ENCODE peak calls at places on chromosomes 12 and 14, in four cellular contexts. G, C, Y and D are unnamed samples. For H4K20me1, the result is how much of the 10 kb centered on the place peaks cover.

GRCh38 chr14:34424488-34424887 is 37.6 kb downstream of the SPTSSA start:
- DNase-seq in G (no peak), C (no peak), Y (no peak), D (no peak)

GRCh38 chr12:40107803-40108620 is 2.1 kb upstream of the SLC2A13 start:
- DNase-seq in G (no peak), C (no peak), Y (no peak), D (no peak)

GRCh38 chr12:84644936-84645335 is 267.7 kb downstream of the SLC6A15 start:
- DNase-seq in G (no peak), C (no peak), Y (no peak), D (no peak)

GRCh38 chr12:96520767-96521166 is 31.4 kb downstream of the CFAP54 start:
- DNase-seq in G (no peak), C (no peak), Y (no peak), D (no peak)

GRCh38 chr14:67285876-67286452 is 44.7 kb downstream of the PALS1 start:
- DNase-seq in G (peak), C (peak), Y (no peak), D (peak)

GRCh38 chr12:65885716-65886115 is 61.4 kb downstream of the HMGA2 start:
- DNase-seq in G (no peak), C (no peak), Y (no peak), D (no peak)

GRCh38 chr12:3226285-3226684 is 149.1 kb downstream of the TSPAN9 start:
- DNase-seq in G (no peak), C (no peak), Y (no peak), D (no peak)

GRCh38 chr12:106106892-106107291 is 31.9 kb downstream of the NUAK1 start:
- DNase-seq in G (no peak), C (no peak), Y (no peak), D (peak)

GRCh38 chr12:109016016-109016415 is 4.9 kb downstream of the SVOP start:
- DNase-seq in G (no peak), C (no peak), Y (no peak), D (no peak)

GRCh38 chr12:1881301-1881700 is 37.2 kb downstream of the CACNA2D4 start:
- DNase-seq in G (no peak), C (no peak), Y (no peak), D (no peak)

GRCh38 chr12:34399631-34400422 is 377.5 kb downstream of the ALG10 start:
- DNase-seq in G (peak), C (no peak), Y (no peak), D (no peak)

GRCh38 chr12:52045794-52046199 is 5.4 kb upstream of the NR4A1 start:
- DNase-seq in G (no peak), C (no peak), Y (no peak), D (no peak)

GRCh38 chr14:65366802-65367570 is 45.5 kb upstream of the FUT8 start:
- DNase-seq in G (no peak), C (no peak), Y (no peak), D (peak)

GRCh38 chr12:10101042-10101579 is 2.3 kb upstream of the CLEC1A start:
- DNase-seq in G (no peak), C (no peak), Y (no peak), D (no peak)

GRCh38 chr12:11672833-11673232 is 23.4 kb downstream of the ETV6 start:
- DNase-seq in G (no peak), C (no peak), Y (no peak), D (no peak)

GRCh38 chr12:117188961-117189724 is 1.1 kb downstream of the FBXO21 start:
- DNase-seq in G (no peak), C (no peak), Y (no peak), D (peak)

GRCh38 chr14:104425171-104425681 is 154.3 kb upstream of the C14orf180 start:
- DNase-seq in G (no peak), C (no peak), Y (no peak), D (no peak)

GRCh38 chr12:33752854-33753253 is 269.4 kb upstream of the ALG10 start:
- DNase-seq in G (peak), C (no peak), Y (no peak), D (peak)

GRCh38 chr14:32508281-32508680 is 179.2 kb downstream of the AKAP6 start:
- DNase-seq in G (no peak), C (no peak), Y (no peak), D (no peak)

GRCh38 chr12:27272375-27273028 is 28.4 kb downstream of the STK38L start:
- DNase-seq in G (no peak), C (peak), Y (no peak), D (no peak)

GRCh38 chr14:21526672-21527319 is 650 bp upstream of the SALL2 start:
- DNase-seq in G (no peak), C (no peak), Y (no peak), D (peak)

GRCh38 chr12:39627914-39628313 is 8.3 kb upstream of the ABCD2 start:
- DNase-seq in G (no peak), C (no peak), Y (no peak), D (no peak)

GRCh38 chr12:82507656-82508055 is 149.3 kb downstream of the METTL25 start:
- DNase-seq in G (no peak), C (no peak), Y (no peak), D (no peak)

GRCh38 chr14:101563654-101564443 is 2.6 kb downstream of the DIO3 start:
- DNase-seq in G (no peak), C (no peak), Y (no peak), D (peak)

GRCh38 chr14:89504602-89505320 is 87.7 kb upstream of the FOXN3 start:
- DNase-seq in G (no peak), C (no peak), Y (peak), D (no peak)

GRCh38 chr14:45096218-45096617 is 12.3 kb downstream of the PRPF39 start:
- DNase-seq in G (no peak), C (no peak), Y (no peak), D (no peak)

GRCh38 chr14:45089813-45090212 is 5.9 kb downstream of the PRPF39 start:
- DNase-seq in G (no peak), C (no peak), Y (no peak), D (no peak)

GRCh38 chr14:45094275-45094674 is 10.4 kb downstream of the PRPF39 start:
- DNase-seq in G (no peak), C (no peak), Y (no peak), D (no peak)

GRCh38 chr14:45095143-45095542 is 11.2 kb downstream of the PRPF39 start:
- DNase-seq in G (no peak), C (no peak), Y (no peak), D (no peak)

DNA sequence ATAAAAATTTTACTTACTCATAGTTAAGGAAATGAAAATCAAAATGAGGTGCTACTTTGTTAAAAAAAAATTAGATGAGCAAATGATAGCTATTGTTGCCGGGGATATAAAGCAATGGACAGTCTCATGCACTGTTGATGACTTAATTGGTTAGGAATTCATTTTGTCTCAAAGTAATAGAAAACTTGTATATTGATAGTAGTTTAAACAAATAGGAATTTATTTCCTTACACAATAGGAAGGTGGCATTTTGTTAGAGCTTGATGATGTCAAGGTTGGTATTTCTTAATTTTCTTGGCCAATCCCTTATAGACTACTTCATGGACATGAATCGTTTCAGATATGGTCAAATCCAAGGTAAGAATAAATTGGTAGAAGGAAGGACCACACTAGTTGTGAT is 7.8 kb downstream of the PRPF39 start:
- DNase-seq in G (no peak), C (no peak), Y (no peak), D (no peak)
- H4K20me1 ChIP-seq in G (under half), C (under half), Y (under half), D (under half)

DNA sequence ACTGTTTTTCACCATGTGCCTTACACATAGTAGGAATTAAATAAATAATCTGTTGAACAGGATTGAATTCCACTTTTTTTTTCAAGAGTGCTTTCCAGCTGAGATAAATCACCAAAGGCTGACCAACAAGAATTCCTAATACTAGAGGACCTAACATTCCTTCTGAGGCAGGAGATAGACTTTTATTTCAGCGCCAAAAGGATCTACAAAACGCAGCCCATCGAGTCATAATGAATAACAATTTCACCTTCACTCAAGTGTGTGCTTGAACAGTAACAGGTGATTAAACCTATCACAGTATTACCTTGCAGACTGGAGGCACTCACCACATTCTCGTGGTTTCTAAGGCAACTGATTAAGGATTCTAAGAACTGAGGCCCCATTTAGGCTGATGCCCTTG is 224.3 kb upstream of the ATP2B1 start:
- DNase-seq in G (no peak), C (no peak), Y (no peak), D (no peak)
- TF ChIP-seq JUNB in G (no peak), C (no peak), Y (no peak), D (no peak)

GRCh38 chr12:49287876-49288275 is 7.1 kb upstream of the PRPH start:
- DNase-seq in G (no peak), C (no peak), Y (no peak), D (no peak)
- TF ChIP-seq CREB1 in G (no peak), C (no peak), Y (no peak), D (no peak)

DNA sequence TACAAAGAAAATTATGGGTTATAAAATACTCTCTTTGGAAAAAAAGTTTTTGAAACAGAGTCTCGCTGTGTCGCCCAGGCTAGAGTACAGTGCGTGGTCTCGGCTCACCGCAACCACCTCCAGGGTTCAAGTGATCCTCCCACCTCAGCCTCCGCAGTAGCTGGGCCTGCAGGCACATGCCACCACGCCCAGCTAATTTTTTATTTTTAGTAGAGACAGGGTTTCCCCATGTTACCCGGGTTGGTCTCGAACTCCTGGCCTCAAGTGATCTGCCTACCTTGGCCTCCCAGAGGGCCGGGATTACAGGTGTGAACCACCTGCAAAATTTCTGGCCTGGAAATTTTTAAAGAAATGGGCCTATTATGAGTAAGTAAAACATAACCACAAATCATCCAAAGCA is 3.8 kb downstream of the USP15 start:
- DNase-seq in G (no peak), C (no peak), Y (no peak), D (no peak)
- H4K20me1 ChIP-seq in G (under half), C (under half), Y (under half), D (under half)

GRCh38 chr12:69332815-69333358 is 15.3 kb upstream of the LYZ start:
- DNase-seq in G (no peak), C (peak), Y (no peak), D (no peak)

GRCh38 chr12:69330475-69331473 is 17.4 kb upstream of the LYZ start:
- DNase-seq in G (peak), C (no peak), Y (no peak), D (peak)

GRCh38 chr12:69331846-69332684 is 16.1 kb upstream of the LYZ start:
- DNase-seq in G (no peak), C (no peak), Y (no peak), D (no peak)

GRCh38 chr12:69331482-69331845 is 16.7 kb upstream of the LYZ start:
- DNase-seq in G (no peak), C (no peak), Y (no peak), D (no peak)

DNA sequence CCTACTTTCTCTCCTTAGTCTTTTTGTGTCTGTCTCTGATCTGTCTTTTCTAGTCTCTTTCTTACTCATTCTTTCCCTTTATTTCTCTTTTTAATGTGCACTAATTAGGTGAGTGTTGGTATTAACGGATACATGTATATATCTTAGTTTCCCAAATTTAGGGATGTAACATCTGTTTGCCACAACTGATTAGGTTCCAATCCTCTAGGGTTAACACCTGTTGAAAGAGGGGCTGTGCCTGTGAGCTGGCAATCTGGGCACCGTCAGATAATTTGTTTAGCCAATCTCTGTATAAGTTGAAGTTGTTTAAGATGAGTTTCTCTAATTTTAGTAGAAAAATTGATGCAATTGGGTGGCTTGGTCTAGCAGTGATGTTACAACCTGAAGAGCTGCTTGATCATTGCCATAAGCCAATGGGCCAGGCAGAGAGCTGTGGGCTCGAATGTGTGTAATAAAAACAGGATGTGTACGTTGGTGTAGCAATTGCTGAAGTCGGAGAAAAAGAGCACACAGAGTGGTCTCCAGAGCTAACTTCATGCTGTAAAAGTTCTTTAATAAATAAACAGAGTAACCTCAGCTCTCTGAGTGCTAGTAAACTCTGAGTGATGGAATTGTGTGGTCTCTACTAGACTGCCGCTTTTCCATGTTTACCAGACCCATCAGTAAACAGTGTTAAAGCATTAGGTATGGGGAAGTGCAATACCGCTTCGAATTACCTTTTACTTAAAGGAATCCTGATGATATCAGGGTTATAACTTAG is 18.3 kb upstream of the LYZ start:
- DNase-seq in G (no peak), C (peak), Y (no peak), D (no peak)
- TF ChIP-seq JUNB in G (no peak), C (no peak), Y (no peak), D (no peak)

GRCh38 chr14:105537580-105538474 is 11.4 kb downstream of the TMEM121 start:
- DNase-seq in G (peak), C (no peak), Y (no peak), D (peak)
- TF ChIP-seq CREB1 in G (no peak), C (no peak), Y (peak), D (no peak)

GRCh38 chr14:91225025-91225424 is 19.5 kb downstream of the GPR68 start:
- DNase-seq in G (no peak), C (no peak), Y (no peak), D (no peak)
- H4K20me1 ChIP-seq in G (under half), C (under half), Y (under half), D (under half)

GRCh38 chr12:20681334-20681733 is 13.8 kb upstream of the SLCO1C1 start:
- DNase-seq in G (no peak), C (no peak), Y (no peak), D (no peak)
- TF ChIP-seq JUNB in G (no peak), C (no peak), Y (no peak), D (no peak)

GRCh38 chr12:20367731-20368652 is at the start of gene PDE3A:
- DNase-seq in G (no peak), C (no peak), Y (no peak), D (peak)
- TF ChIP-seq CREB1 in G (no peak), C (no peak), Y (no peak), D (no peak)